ENCODE peak calls at places on chromosomes 5 and 9, in seven cellular contexts. One of them, this sample, is unnamed.

GRCh38 chr9:4886698-4887097 is 94.0 kb downstream of the RCL1 start:
- DNase-seq in EL: no peak
- DNase-seq in stimulated activated CD8-positive, alpha-beta memory T cell treated with anti-CD3 and anti-CD28 coated beads, Interleukin-12 subunit alpha, Interleukin-12 subunit beta, amount 100 ng/mL, for 1 hour: no peak
- DNase-seq in NCI-H2081 treated with DMSO at 0.1 percent for 48 hours: no peak
- DNase-seq in GM03348: no peak
- DNase-seq in left colon: no peak
- DNase-seq in NCI-H1105: no peak
- DNase-seq in this sample: no peak

GRCh38 chr5:52801329-52801728 is 13.6 kb downstream of the ITGA1 start:
- DNase-seq in NCI-H2081 treated with DMSO at 0.1 percent for 48 hours: no peak
- DNase-seq in left colon: no peak
- DNase-seq in EL: peak
- DNase-seq in stimulated activated CD8-positive, alpha-beta memory T cell treated with anti-CD3 and anti-CD28 coated beads, Interleukin-12 subunit alpha, Interleukin-12 subunit beta, amount 100 ng/mL, for 1 hour: no peak
- DNase-seq in NCI-H1105: no peak
- DNase-seq in GM03348: no peak
- DNase-seq in this sample: no peak

GRCh38 chr5:33834334-33834733 is 57.5 kb downstream of the ADAMTS12 start:
- DNase-seq in NCI-H2081 treated with DMSO at 0.1 percent for 48 hours: no peak
- DNase-seq in NCI-H1105: no peak
- DNase-seq in stimulated activated CD8-positive, alpha-beta memory T cell treated with anti-CD3 and anti-CD28 coated beads, Interleukin-12 subunit alpha, Interleukin-12 subunit beta, amount 100 ng/mL, for 1 hour: no peak
- DNase-seq in EL: peak
- DNase-seq in left colon: no peak
- DNase-seq in GM03348: no peak
- DNase-seq in this sample: no peak

GRCh38 chr5:61813361-61813760 is 481.3 kb downstream of the ZSWIM6 start:
- DNase-seq in NCI-H1105: no peak
- DNase-seq in left colon: no peak
- DNase-seq in NCI-H2081 treated with DMSO at 0.1 percent for 48 hours: no peak
- DNase-seq in GM03348: no peak
- DNase-seq in EL: no peak
- DNase-seq in stimulated activated CD8-positive, alpha-beta memory T cell treated with anti-CD3 and anti-CD28 coated beads, Interleukin-12 subunit alpha, Interleukin-12 subunit beta, amount 100 ng/mL, for 1 hour: no peak
- DNase-seq in this sample: no peak

GRCh38 chr5:159886312-159886711 is 30.0 kb upstream of the ADRA1B start:
- DNase-seq in stimulated activated CD8-positive, alpha-beta memory T cell treated with anti-CD3 and anti-CD28 coated beads, Interleukin-12 subunit alpha, Interleukin-12 subunit beta, amount 100 ng/mL, for 1 hour: no peak
- DNase-seq in EL: no peak
- DNase-seq in left colon: no peak
- DNase-seq in NCI-H1105: peak
- DNase-seq in NCI-H2081 treated with DMSO at 0.1 percent for 48 hours: no peak
- DNase-seq in GM03348: no peak
- DNase-seq in this sample: no peak

GRCh38 chr9:16241231-16241630 is 629.2 kb downstream of the BNC2 start:
- DNase-seq in left colon: no peak
- DNase-seq in EL: peak
- DNase-seq in NCI-H1105: no peak
- DNase-seq in GM03348: peak
- DNase-seq in NCI-H2081 treated with DMSO at 0.1 percent for 48 hours: no peak
- DNase-seq in stimulated activated CD8-positive, alpha-beta memory T cell treated with anti-CD3 and anti-CD28 coated beads, Interleukin-12 subunit alpha, Interleukin-12 subunit beta, amount 100 ng/mL, for 1 hour: no peak
- DNase-seq in this sample: no peak

GRCh38 chr9:112065781-112066606 is 109.1 kb downstream of the SUSD1 start:
- DNase-seq in NCI-H2081 treated with DMSO at 0.1 percent for 48 hours: no peak
- DNase-seq in stimulated activated CD8-positive, alpha-beta memory T cell treated with anti-CD3 and anti-CD28 coated beads, Interleukin-12 subunit alpha, Interleukin-12 subunit beta, amount 100 ng/mL, for 1 hour: no peak
- DNase-seq in left colon: peak
- DNase-seq in GM03348: peak
- DNase-seq in NCI-H1105: peak
- DNase-seq in EL: peak
- DNase-seq in this sample: peak

GRCh38 chr5:93100433-93100832 is 480.6 kb downstream of the NR2F1-AS1 start:
- DNase-seq in EL: peak
- DNase-seq in NCI-H1105: no peak
- DNase-seq in GM03348: peak
- DNase-seq in left colon: no peak
- DNase-seq in stimulated activated CD8-positive, alpha-beta memory T cell treated with anti-CD3 and anti-CD28 coated beads, Interleukin-12 subunit alpha, Interleukin-12 subunit beta, amount 100 ng/mL, for 1 hour: no peak
- DNase-seq in NCI-H2081 treated with DMSO at 0.1 percent for 48 hours: no peak
- DNase-seq in this sample: no peak

GRCh38 chr9:108117775-108118174 is 628.2 kb upstream of the KLF4 start:
- DNase-seq in NCI-H2081 treated with DMSO at 0.1 percent for 48 hours: no peak
- DNase-seq in stimulated activated CD8-positive, alpha-beta memory T cell treated with anti-CD3 and anti-CD28 coated beads, Interleukin-12 subunit alpha, Interleukin-12 subunit beta, amount 100 ng/mL, for 1 hour: no peak
- DNase-seq in GM03348: no peak
- DNase-seq in EL: no peak
- DNase-seq in NCI-H1105: no peak
- DNase-seq in left colon: no peak
- DNase-seq in this sample: no peak

GRCh38 chr5:109533847-109534272 is 124.1 kb upstream of the PJA2 start:
- DNase-seq in GM03348: no peak
- DNase-seq in NCI-H2081 treated with DMSO at 0.1 percent for 48 hours: no peak
- DNase-seq in EL: peak
- DNase-seq in stimulated activated CD8-positive, alpha-beta memory T cell treated with anti-CD3 and anti-CD28 coated beads, Interleukin-12 subunit alpha, Interleukin-12 subunit beta, amount 100 ng/mL, for 1 hour: no peak
- DNase-seq in left colon: no peak
- DNase-seq in NCI-H1105: no peak
- DNase-seq in this sample: no peak

GRCh38 chr9:108397286-108397685 is 458.5 kb downstream of the ACTL7B start:
- DNase-seq in NCI-H2081 treated with DMSO at 0.1 percent for 48 hours: no peak
- DNase-seq in stimulated activated CD8-positive, alpha-beta memory T cell treated with anti-CD3 and anti-CD28 coated beads, Interleukin-12 subunit alpha, Interleukin-12 subunit beta, amount 100 ng/mL, for 1 hour: no peak
- DNase-seq in GM03348: no peak
- DNase-seq in EL: no peak
- DNase-seq in left colon: no peak
- DNase-seq in NCI-H1105: no peak
- DNase-seq in this sample: no peak

GRCh38 chr9:109192732-109193361 is 25.8 kb upstream of the FRRS1L start:
- DNase-seq in GM03348: no peak
- DNase-seq in NCI-H2081 treated with DMSO at 0.1 percent for 48 hours: no peak
- DNase-seq in EL: peak
- DNase-seq in stimulated activated CD8-positive, alpha-beta memory T cell treated with anti-CD3 and anti-CD28 coated beads, Interleukin-12 subunit alpha, Interleukin-12 subunit beta, amount 100 ng/mL, for 1 hour: no peak
- DNase-seq in left colon: peak
- DNase-seq in NCI-H1105: no peak
- DNase-seq in this sample: peak

GRCh38 chr9:134629586-134630392 is 11.8 kb upstream of the COL5A1 start:
- DNase-seq in stimulated activated CD8-positive, alpha-beta memory T cell treated with anti-CD3 and anti-CD28 coated beads, Interleukin-12 subunit alpha, Interleukin-12 subunit beta, amount 100 ng/mL, for 1 hour: no peak
- DNase-seq in EL: no peak
- DNase-seq in left colon: peak
- DNase-seq in NCI-H2081 treated with DMSO at 0.1 percent for 48 hours: no peak
- DNase-seq in GM03348: peak
- DNase-seq in NCI-H1105: no peak
- DNase-seq in this sample: no peak

GRCh38 chr5:155839251-155840037 is 487.5 kb upstream of the SGCD start:
- DNase-seq in stimulated activated CD8-positive, alpha-beta memory T cell treated with anti-CD3 and anti-CD28 coated beads, Interleukin-12 subunit alpha, Interleukin-12 subunit beta, amount 100 ng/mL, for 1 hour: no peak
- DNase-seq in NCI-H1105: no peak
- DNase-seq in NCI-H2081 treated with DMSO at 0.1 percent for 48 hours: peak
- DNase-seq in left colon: no peak
- DNase-seq in EL: no peak
- DNase-seq in GM03348: peak
- DNase-seq in this sample: no peak

GRCh38 chr5:159038907-159039306 is 60.8 kb downstream of the EBF1 start:
- DNase-seq in NCI-H1105: no peak
- DNase-seq in stimulated activated CD8-positive, alpha-beta memory T cell treated with anti-CD3 and anti-CD28 coated beads, Interleukin-12 subunit alpha, Interleukin-12 subunit beta, amount 100 ng/mL, for 1 hour: no peak
- DNase-seq in NCI-H2081 treated with DMSO at 0.1 percent for 48 hours: no peak
- DNase-seq in left colon: no peak
- DNase-seq in GM03348: peak
- DNase-seq in EL: peak
- DNase-seq in this sample: no peak

GRCh38 chr5:133884525-133885311 is 83.7 kb downstream of the C5orf15 start:
- DNase-seq in EL: no peak
- DNase-seq in stimulated activated CD8-positive, alpha-beta memory T cell treated with anti-CD3 and anti-CD28 coated beads, Interleukin-12 subunit alpha, Interleukin-12 subunit beta, amount 100 ng/mL, for 1 hour: no peak
- DNase-seq in NCI-H2081 treated with DMSO at 0.1 percent for 48 hours: no peak
- DNase-seq in NCI-H1105: no peak
- DNase-seq in left colon: no peak
- DNase-seq in GM03348: no peak
- DNase-seq in this sample: no peak

GRCh38 chr5:137395011-137395755 is 103.9 kb downstream of the SPOCK1 start:
- DNase-seq in stimulated activated CD8-positive, alpha-beta memory T cell treated with anti-CD3 and anti-CD28 coated beads, Interleukin-12 subunit alpha, Interleukin-12 subunit beta, amount 100 ng/mL, for 1 hour: no peak
- DNase-seq in left colon: no peak
- DNase-seq in NCI-H1105: no peak
- DNase-seq in GM03348: peak
- DNase-seq in EL: peak
- DNase-seq in NCI-H2081 treated with DMSO at 0.1 percent for 48 hours: peak
- DNase-seq in this sample: no peak

GRCh38 chr5:14902826-14903560 is 31.4 kb upstream of the ANKH start:
- DNase-seq in left colon: no peak
- DNase-seq in GM03348: no peak
- DNase-seq in NCI-H2081 treated with DMSO at 0.1 percent for 48 hours: no peak
- DNase-seq in NCI-H1105: no peak
- DNase-seq in EL: no peak
- DNase-seq in stimulated activated CD8-positive, alpha-beta memory T cell treated with anti-CD3 and anti-CD28 coated beads, Interleukin-12 subunit alpha, Interleukin-12 subunit beta, amount 100 ng/mL, for 1 hour: no peak
- DNase-seq in this sample: no peak

GRCh38 chr5:37661227-37661920 is 178.5 kb downstream of the GDNF start:
- DNase-seq in NCI-H1105: no peak
- DNase-seq in stimulated activated CD8-positive, alpha-beta memory T cell treated with anti-CD3 and anti-CD28 coated beads, Interleukin-12 subunit alpha, Interleukin-12 subunit beta, amount 100 ng/mL, for 1 hour: no peak
- DNase-seq in NCI-H2081 treated with DMSO at 0.1 percent for 48 hours: no peak
- DNase-seq in GM03348: no peak
- DNase-seq in EL: no peak
- DNase-seq in left colon: no peak
- DNase-seq in this sample: no peak

GRCh38 chr5:31757813-31758212 is 118.9 kb downstream of the PDZD2 start:
- DNase-seq in EL: no peak
- DNase-seq in NCI-H1105: no peak
- DNase-seq in left colon: no peak
- DNase-seq in stimulated activated CD8-positive, alpha-beta memory T cell treated with anti-CD3 and anti-CD28 coated beads, Interleukin-12 subunit alpha, Interleukin-12 subunit beta, amount 100 ng/mL, for 1 hour: no peak
- DNase-seq in NCI-H2081 treated with DMSO at 0.1 percent for 48 hours: no peak
- DNase-seq in GM03348: no peak
- DNase-seq in this sample: no peak

GRCh38 chr5:110784901-110785300 is 46.1 kb downstream of the SLC25A46 start:
- DNase-seq in NCI-H2081 treated with DMSO at 0.1 percent for 48 hours: no peak
- DNase-seq in left colon: no peak
- DNase-seq in EL: peak
- DNase-seq in NCI-H1105: no peak
- DNase-seq in stimulated activated CD8-positive, alpha-beta memory T cell treated with anti-CD3 and anti-CD28 coated beads, Interleukin-12 subunit alpha, Interleukin-12 subunit beta, amount 100 ng/mL, for 1 hour: no peak
- DNase-seq in GM03348: no peak
- DNase-seq in this sample: no peak

GRCh38 chr9:127803507-127804352 is 1.0 kb downstream of the FPGS start:
- DNase-seq in NCI-H2081 treated with DMSO at 0.1 percent for 48 hours: no peak
- DNase-seq in NCI-H1105: no peak
- DNase-seq in stimulated activated CD8-positive, alpha-beta memory T cell treated with anti-CD3 and anti-CD28 coated beads, Interleukin-12 subunit alpha, Interleukin-12 subunit beta, amount 100 ng/mL, for 1 hour: no peak
- DNase-seq in EL: peak
- DNase-seq in left colon: peak
- DNase-seq in GM03348: peak
- DNase-seq in this sample: peak

This sample was measured in stomach.